ENCODE peak calls at places on chromosomes 12 and 14, in four cellular contexts. M is CD4-positive, CD25-positive, alpha-beta regulatory T cell; U is A673; B is uterus. C is an unnamed sample.

GRCh38 chr12:50747817-50748216 is 16.1 kb upstream of the ATF1 start:
- DNase-seq in M (no peak), B (no peak), U (no peak), C (no peak)

GRCh38 chr12:132447731-132448452 is 42.1 kb upstream of the FBRSL1 start:
- DNase-seq in M (no peak), U (no peak), B (no peak), C (no peak)

GRCh38 chr14:31465113-31465512 is 7.8 kb upstream of the DTD2 start:
- DNase-seq in M (no peak), B (no peak), U (no peak), C (no peak)

GRCh38 chr14:70955543-70956480 is 48.6 kb downstream of the PCNX1 start:
- DNase-seq in U (peak; percentile 60), M (peak; percentile 61), B (no peak), C (peak; percentile 57)

GRCh38 chr12:69298947-69299346 is 49.2 kb upstream of the LYZ start:
- DNase-seq in U (no peak), M (no peak), B (no peak), C (no peak)

GRCh38 chr14:76473381-76474263 is 97.7 kb downstream of the ESRRB start:
- DNase-seq in M (no peak), U (peak; percentile 15), B (no peak), C (no peak)

GRCh38 chr14:75229923-75230792 is 48.5 kb upstream of the FOS start:
- DNase-seq in U (peak; percentile 80), B (no peak), M (peak; percentile 36), C (peak; percentile 75)

GRCh38 chr14:54343276-54344121 is 53.3 kb upstream of the CDKN3 start:
- DNase-seq in U (peak; percentile 63), M (no peak), B (no peak), C (no peak)

GRCh38 chr12:128165387-128165786 is 101.6 kb upstream of the TMEM132C start:
- DNase-seq in U (no peak), M (no peak), B (no peak), C (no peak)

GRCh38 chr12:32273063-32273521 is 126.3 kb upstream of the FGD4 start:
- DNase-seq in B (no peak), U (no peak), M (peak; percentile 12), C (no peak)

GRCh38 chr12:83823386-83824045 is 1089.1 kb downstream of the SLC6A15 start:
- DNase-seq in M (no peak), B (no peak), U (peak; percentile 67), C (peak; percentile 21)

GRCh38 chr12:72110814-72111615 is 161.2 kb upstream of the TRHDE start:
- DNase-seq in B (no peak), U (no peak), M (no peak), C (no peak)
- H3K27ac ChIP-seq in B (no peak overlapping the region), U (no peak overlapping the region), M (no peak overlapping the region), C (no peak overlapping the region)

DNA sequence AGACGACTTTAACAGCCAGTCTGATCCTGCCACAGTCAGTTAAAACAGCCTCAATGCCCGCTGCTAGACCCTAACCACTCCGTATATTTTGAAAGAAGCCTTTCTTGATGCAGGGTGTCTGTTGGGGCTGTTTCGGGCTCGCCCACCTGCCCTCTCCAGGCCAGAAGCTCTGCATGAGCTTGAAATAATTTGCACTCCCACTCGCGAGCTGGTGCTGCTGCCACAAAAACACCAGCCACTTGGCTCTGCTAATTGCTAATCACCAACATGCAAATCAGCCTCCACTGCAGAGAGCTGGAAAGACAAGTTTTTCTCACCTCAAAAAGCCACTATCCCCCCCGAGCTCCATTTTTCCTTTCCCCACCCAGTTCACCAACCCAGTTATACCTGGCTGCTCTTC is 15.5 kb downstream of the BAZ2A start:
- DNase-seq in M (no peak), B (no peak), U (no peak), C (no peak)
- H3K36me3 ChIP-seq in M (peaks cover 87% of the 10 kb centered on the region), B (no peaks in the 10 kb centered on the region), U (peaks cover 92% of the 10 kb centered on the region), C (peaks cover 80% of the 10 kb centered on the region)

DNA sequence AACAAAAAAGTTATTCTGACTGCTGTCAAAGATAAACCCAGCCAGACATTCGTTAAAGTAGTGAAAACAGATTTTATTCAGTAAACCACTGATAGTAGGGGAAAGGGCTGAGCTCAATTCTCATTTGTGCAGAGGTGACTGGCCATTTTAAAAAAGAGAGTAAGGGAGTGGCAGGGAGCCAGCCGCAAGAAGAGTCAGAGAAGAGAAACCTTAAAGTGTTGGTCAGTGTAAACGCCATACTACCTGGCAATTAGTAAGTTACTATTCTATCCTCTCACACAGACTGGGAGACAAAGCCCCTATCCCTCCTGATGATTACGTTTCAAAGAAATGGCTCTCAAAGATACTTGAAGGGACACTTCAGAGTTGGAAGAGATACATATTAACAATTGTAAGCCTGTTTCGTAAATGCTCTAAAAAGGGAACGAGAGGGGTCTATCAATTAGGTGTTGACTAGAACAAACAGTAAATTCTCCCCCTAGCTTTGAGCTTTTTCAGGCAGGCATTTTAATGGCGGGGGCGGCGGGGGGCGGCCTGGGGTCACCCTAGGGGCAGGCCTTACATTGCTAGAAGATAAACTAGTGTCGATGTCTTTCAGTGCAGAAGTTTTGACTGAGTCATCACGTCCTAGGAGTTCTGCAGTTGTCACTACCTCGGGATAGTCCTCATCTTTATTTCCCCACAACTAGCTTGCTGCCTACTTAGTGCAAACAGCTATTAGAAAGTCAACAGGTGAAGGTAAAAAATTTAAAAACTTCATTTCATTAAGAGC is 1.8 kb downstream of the ATP6V1D start:
- DNase-seq in U (no peak), B (no peak), M (no peak), C (no peak)
- H3K4me3 ChIP-seq in U (peak overlapping the region; percentile 86), B (no peak overlapping the region), M (peak overlapping the region; percentile 86), C (no peak overlapping the region)

GRCh38 chr14:32509632-32510187 is 180.6 kb downstream of the AKAP6 start:
- DNase-seq in U (no peak), B (peak; percentile 25), M (no peak), C (no peak)
- H3K27ac ChIP-seq in U (no peak overlapping the region), B (peak overlapping the region; percentile 57), M (no peak overlapping the region), C (no peak overlapping the region)

GRCh38 chr12:24928131-24928530 is 20.8 kb downstream of the BCAT1 start:
- DNase-seq in U (no peak), M (no peak), B (no peak), C (no peak)

GRCh38 chr12:24933694-24934407 is 15.1 kb downstream of the BCAT1 start:
- DNase-seq in B (no peak), M (no peak), U (no peak), C (no peak)

GRCh38 chr12:24931666-24932405 is 17.1 kb downstream of the BCAT1 start:
- DNase-seq in U (no peak), M (no peak), B (no peak), C (no peak)

GRCh38 chr12:24929953-24930352 is 18.9 kb downstream of the BCAT1 start:
- DNase-seq in U (peak; percentile 40), B (no peak), M (no peak), C (no peak)
- H3K36me3 ChIP-seq in U (peaks cover 4% of the 10 kb centered on the region), B (no peaks in the 10 kb centered on the region), M (no peaks in the 10 kb centered on the region), C (no peaks in the 10 kb centered on the region)

GRCh38 chr14:73465833-73466532 is 7.6 kb upstream of the NUMB start:
- DNase-seq in U (no peak), B (no peak), M (no peak), C (no peak)
- H3K4me3 ChIP-seq in U (no peak overlapping the region), B (no peak overlapping the region), M (no peak overlapping the region), C (no peak overlapping the region)

C was measured in CD4-positive, alpha-beta memory T cell.